ENCODE peak calls at places on chromosome 2, in four cellular contexts. One of them, this sample, is unnamed.

GRCh38 chr2:166573393-166573792 is 79.3 kb upstream of the SCN7A start:
- DNase-seq in NCI-H1105 treated with DMSO at 0.1 percent for 48 hours: no peak
- DNase-seq in neural crest cell: no peak
- DNase-seq in LHCN-M2: peak; percentile 8
- DNase-seq in this sample: no peak

GRCh38 chr2:101624706-101625332 is 72.7 kb upstream of the MAP4K4 start:
- DNase-seq in NCI-H1105 treated with DMSO at 0.1 percent for 48 hours: no peak
- DNase-seq in neural crest cell: no peak
- DNase-seq in LHCN-M2: no peak
- DNase-seq in this sample: no peak

GRCh38 chr2:212227755-212228154 is 310.8 kb downstream of the ERBB4 start:
- DNase-seq in NCI-H1105 treated with DMSO at 0.1 percent for 48 hours: peak; percentile 88
- DNase-seq in neural crest cell: no peak
- DNase-seq in LHCN-M2: peak; percentile 76
- DNase-seq in this sample: peak; percentile 16

GRCh38 chr2:217336694-217337093 is 476.8 kb upstream of the TNP1 start:
- DNase-seq in NCI-H1105 treated with DMSO at 0.1 percent for 48 hours: no peak
- DNase-seq in neural crest cell: no peak
- DNase-seq in LHCN-M2: no peak
- DNase-seq in this sample: no peak

GRCh38 chr2:20378891-20379519 is 28.4 kb upstream of the PUM2 start:
- DNase-seq in NCI-H1105 treated with DMSO at 0.1 percent for 48 hours: peak; percentile 11
- DNase-seq in neural crest cell: peak; percentile 60
- DNase-seq in LHCN-M2: peak; percentile 96
- DNase-seq in this sample: peak; percentile 41

GRCh38 chr2:134245340-134245984 is 8.4 kb upstream of the MGAT5 start:
- DNase-seq in NCI-H1105 treated with DMSO at 0.1 percent for 48 hours: peak; percentile 60
- DNase-seq in neural crest cell: peak; percentile 75
- DNase-seq in LHCN-M2: peak; percentile 63
- DNase-seq in this sample: peak; percentile 44

GRCh38 chr2:57180042-57180567 is 866.5 kb upstream of the VRK2 start:
- DNase-seq in NCI-H1105 treated with DMSO at 0.1 percent for 48 hours: no peak
- DNase-seq in neural crest cell: no peak
- DNase-seq in LHCN-M2: peak; percentile 83
- DNase-seq in this sample: no peak

GRCh38 chr2:14288016-14288415 is 344.5 kb upstream of the LRATD1 start:
- DNase-seq in NCI-H1105 treated with DMSO at 0.1 percent for 48 hours: peak; percentile 63
- DNase-seq in neural crest cell: no peak
- DNase-seq in LHCN-M2: no peak
- DNase-seq in this sample: peak; percentile 67

GRCh38 chr2:54838585-54839035 is 115.1 kb downstream of the EML6 start:
- DNase-seq in NCI-H1105 treated with DMSO at 0.1 percent for 48 hours: peak; percentile 55
- DNase-seq in neural crest cell: peak; percentile 70
- DNase-seq in LHCN-M2: peak; percentile 78
- DNase-seq in this sample: peak; percentile 86

GRCh38 chr2:146721486-146721885 is 1123.3 kb upstream of the ACVR2A start:
- DNase-seq in NCI-H1105 treated with DMSO at 0.1 percent for 48 hours: no peak
- DNase-seq in neural crest cell: no peak
- DNase-seq in LHCN-M2: peak; percentile 13
- DNase-seq in this sample: no peak

GRCh38 chr2:48107326-48107925 is 201.1 kb upstream of the FBXO11 start:
- DNase-seq in NCI-H1105 treated with DMSO at 0.1 percent for 48 hours: no peak
- DNase-seq in neural crest cell: peak; percentile 28
- DNase-seq in LHCN-M2: peak; percentile 61
- DNase-seq in this sample: no peak

GRCh38 chr2:88190808-88191721 is 20.9 kb downstream of the THNSL2 start:
- DNase-seq in NCI-H1105 treated with DMSO at 0.1 percent for 48 hours: peak; percentile 53
- DNase-seq in neural crest cell: peak; percentile 56
- DNase-seq in LHCN-M2: peak; percentile 31
- DNase-seq in this sample: peak; percentile 57

GRCh38 chr2:128557841-128558241 is 239.2 kb upstream of the HS6ST1 start:
- DNase-seq in NCI-H1105 treated with DMSO at 0.1 percent for 48 hours: no peak
- DNase-seq in neural crest cell: no peak
- DNase-seq in LHCN-M2: no peak
- DNase-seq in this sample: no peak

GRCh38 chr2:31373127-31373526 is 41.4 kb downstream of the XDH start:
- DNase-seq in NCI-H1105 treated with DMSO at 0.1 percent for 48 hours: no peak
- DNase-seq in neural crest cell: no peak
- DNase-seq in LHCN-M2: no peak
- DNase-seq in this sample: no peak

GRCh38 chr2:23524261-23524706 is 139.3 kb downstream of the KLHL29 start:
- DNase-seq in NCI-H1105 treated with DMSO at 0.1 percent for 48 hours: no peak
- DNase-seq in neural crest cell: no peak
- DNase-seq in LHCN-M2: peak; percentile 84
- DNase-seq in this sample: no peak

GRCh38 chr2:233426619-233427342 is 72.5 kb downstream of the DGKD start:
- DNase-seq in NCI-H1105 treated with DMSO at 0.1 percent for 48 hours: no peak
- DNase-seq in neural crest cell: no peak
- DNase-seq in LHCN-M2: peak; percentile 95
- DNase-seq in this sample: no peak

GRCh38 chr2:240997856-240998705 is at the start of gene SNED1:
- DNase-seq in NCI-H1105 treated with DMSO at 0.1 percent for 48 hours: peak; percentile 15
- DNase-seq in neural crest cell: peak; percentile 76
- DNase-seq in LHCN-M2: peak; percentile 83
- DNase-seq in this sample: peak; percentile 70

GRCh38 chr2:126799306-126799705 is 99.4 kb upstream of the TEX51 start:
- DNase-seq in NCI-H1105 treated with DMSO at 0.1 percent for 48 hours: no peak
- DNase-seq in neural crest cell: no peak
- DNase-seq in LHCN-M2: no peak
- DNase-seq in this sample: no peak

GRCh38 chr2:109268916-109269315 is 139.9 kb downstream of the SH3RF3 start:
- DNase-seq in NCI-H1105 treated with DMSO at 0.1 percent for 48 hours: no peak
- DNase-seq in neural crest cell: no peak
- DNase-seq in LHCN-M2: no peak
- DNase-seq in this sample: no peak

GRCh38 chr2:174487536-174488162 is 820 bp upstream of the GPR155 start:
- DNase-seq in NCI-H1105 treated with DMSO at 0.1 percent for 48 hours: no peak
- DNase-seq in neural crest cell: no peak
- DNase-seq in LHCN-M2: no peak
- DNase-seq in this sample: no peak

GRCh38 chr2:61262699-61263098 is 100.7 kb downstream of the C2orf74 start:
- DNase-seq in NCI-H1105 treated with DMSO at 0.1 percent for 48 hours: no peak
- DNase-seq in neural crest cell: no peak
- DNase-seq in LHCN-M2: no peak
- DNase-seq in this sample: no peak

GRCh38 chr2:230225486-230225885 is at the start of gene SP140:
- DNase-seq in NCI-H1105 treated with DMSO at 0.1 percent for 48 hours: no peak
- DNase-seq in neural crest cell: no peak
- DNase-seq in LHCN-M2: no peak
- DNase-seq in this sample: no peak

GRCh38 chr2:230913406-230913805 is 11.6 kb downstream of the GPR55 start:
- DNase-seq in NCI-H1105 treated with DMSO at 0.1 percent for 48 hours: no peak
- DNase-seq in neural crest cell: no peak
- DNase-seq in LHCN-M2: peak; percentile 15
- DNase-seq in this sample: no peak

GRCh38 chr2:9142551-9143263 is 63.9 kb upstream of the ASAP2 start:
- DNase-seq in NCI-H1105 treated with DMSO at 0.1 percent for 48 hours: peak; percentile 31
- DNase-seq in neural crest cell: peak; percentile 96
- DNase-seq in LHCN-M2: peak; percentile 91
- DNase-seq in this sample: peak; percentile 66

GRCh38 chr2:190970170-190970569 is 43.8 kb downstream of the STAT1 start:
- DNase-seq in NCI-H1105 treated with DMSO at 0.1 percent for 48 hours: no peak
- DNase-seq in neural crest cell: no peak
- DNase-seq in LHCN-M2: no peak
- DNase-seq in this sample: no peak

GRCh38 chr2:1701556-1702185 is 42.6 kb downstream of the PXDN start:
- DNase-seq in NCI-H1105 treated with DMSO at 0.1 percent for 48 hours: no peak
- DNase-seq in neural crest cell: no peak
- DNase-seq in LHCN-M2: no peak
- DNase-seq in this sample: no peak

GRCh38 chr2:74991977-74992376 is 33.5 kb downstream of the POLE4 start:
- DNase-seq in NCI-H1105 treated with DMSO at 0.1 percent for 48 hours: no peak
- DNase-seq in neural crest cell: no peak
- DNase-seq in LHCN-M2: peak; percentile 64
- DNase-seq in this sample: no peak

GRCh38 chr2:181218271-181218935 is 238.0 kb downstream of the UBE2E3 start:
- DNase-seq in NCI-H1105 treated with DMSO at 0.1 percent for 48 hours: no peak
- DNase-seq in neural crest cell: no peak
- DNase-seq in LHCN-M2: no peak
- DNase-seq in this sample: no peak

GRCh38 chr2:109239720-109240119 is 110.7 kb downstream of the SH3RF3 start:
- DNase-seq in NCI-H1105 treated with DMSO at 0.1 percent for 48 hours: no peak
- DNase-seq in neural crest cell: no peak
- DNase-seq in LHCN-M2: peak; percentile 73
- DNase-seq in this sample: no peak